ENCODE peak calls at places on chromosomes 5 and 9, in five cellular contexts. Z is cardiac fibroblast, L is fibroblast of lung, V is GM12865, S is astrocyte. B is an unnamed sample.

GRCh38 chr5:566636-567309 is 42.5 kb upstream of the SLC9A3 start:
- DNase-seq in Z (no peak), L (no peak), V (no peak), S (no peak), B (no peak)

GRCh38 chr9:131787838-131788237 is 48.0 kb upstream of the RAPGEF1 start:
- DNase-seq in Z (no peak), L (no peak), V (no peak), S (no peak), B (no peak)

GRCh38 chr9:3124006-3124405 is 280.1 kb upstream of the PUM3 start:
- DNase-seq in Z (no peak), L (no peak), V (no peak), S (no peak), B (no peak)

GRCh38 chr5:13249854-13250253 is 694.6 kb downstream of the DNAH5 start:
- DNase-seq in Z (no peak), L (no peak), V (no peak), S (peak; percentile 71), B (no peak)

GRCh38 chr5:167898361-167899042 is 392.9 kb upstream of the WWC1 start:
- DNase-seq in Z (peak; percentile 7), L (no peak), V (no peak), S (no peak), B (no peak)

GRCh38 chr9:77435688-77436087 is 212.4 kb downstream of the GNA14 start:
- DNase-seq in Z (peak; percentile 83), L (peak; percentile 38), V (no peak), S (peak; percentile 80), B (peak; percentile 20)

GRCh38 chr5:32707394-32707997 is 3.6 kb upstream of the NPR3 start:
- DNase-seq in Z (peak; percentile 57), L (peak; percentile 63), V (peak; percentile 23), S (no peak), B (no peak)

GRCh38 chr5:149205625-149206523 is 64.6 kb downstream of the ABLIM3 start:
- DNase-seq in Z (peak; percentile 94), L (peak; percentile 99), V (no peak), S (peak; percentile 88), B (peak; percentile 71)

GRCh38 chr9:84667571-84668203 is 1.8 kb upstream of the NTRK2 start:
- DNase-seq in Z (peak; percentile 38), L (peak; percentile 26), V (peak; percentile 26), S (peak; percentile 37), B (no peak)

GRCh38 chr5:7397935-7398334 is 2.0 kb downstream of the ADCY2 start:
- DNase-seq in Z (no peak), L (no peak), V (no peak), S (no peak), B (no peak)

GRCh38 chr5:30499402-30499801 is 694.1 kb upstream of the CDH6 start:
- DNase-seq in Z (no peak), L (no peak), V (no peak), S (no peak), B (no peak)

GRCh38 chr5:30501065-30501464 is 692.4 kb upstream of the CDH6 start:
- DNase-seq in Z (no peak), L (no peak), V (no peak), S (no peak), B (no peak)

GRCh38 chr5:30500513-30500912 is 693.0 kb upstream of the CDH6 start:
- DNase-seq in Z (no peak), L (no peak), V (no peak), S (no peak), B (no peak)

GRCh38 chr5:30505014-30505886 is 688.2 kb upstream of the CDH6 start:
- DNase-seq in Z (no peak), L (peak; percentile 8), V (no peak), S (peak; percentile 76), B (no peak)

DNA sequence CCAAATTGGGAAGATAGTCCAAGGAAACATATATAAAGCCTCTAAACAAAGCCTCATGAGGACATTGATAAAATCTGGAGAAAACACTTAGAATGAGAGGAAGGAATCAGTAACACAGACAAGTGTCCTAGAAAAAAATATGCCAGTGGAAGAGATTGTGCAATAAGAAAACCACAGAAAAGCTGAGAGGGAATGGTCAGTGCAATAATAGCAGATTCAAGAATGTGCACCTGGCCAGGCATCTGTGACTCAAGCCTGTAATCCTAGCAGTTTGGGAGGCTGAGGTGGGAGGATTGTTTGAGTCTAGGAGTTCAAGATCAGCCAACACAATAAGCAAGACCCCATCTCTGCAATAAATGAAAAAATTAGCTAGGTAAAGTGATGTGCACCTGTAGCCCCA is 691.2 kb upstream of the CDH6 start:
- DNase-seq in Z (peak; percentile 0), L (peak; percentile 26), V (no peak), S (peak; percentile 79), B (peak; percentile 4)
- H3K4me3 ChIP-seq in Z (no peak overlapping the region), L (no peak overlapping the region), V (no peak overlapping the region), S (no peak overlapping the region), B (no peak overlapping the region)

GRCh38 chr9:136133191-136133958 is 14.7 kb upstream of the TMEM250 start:
- DNase-seq in Z (peak; percentile 27), L (peak; percentile 12), V (no peak), S (no peak), B (no peak)
- H3K4me3 ChIP-seq in Z (peak overlapping the region; percentile 32), L (no peak overlapping the region), V (no peak overlapping the region), S (no peak overlapping the region), B (peak overlapping the region; percentile 47)

GRCh38 chr9:135919318-135919717 is 12.0 kb upstream of the CAMSAP1 start:
- DNase-seq in Z (no peak), L (no peak), V (no peak), S (no peak), B (no peak)

GRCh38 chr9:135923508-135923907 is 16.2 kb upstream of the CAMSAP1 start:
- DNase-seq in Z (no peak), L (no peak), V (no peak), S (no peak), B (no peak)

GRCh38 chr9:135920256-135920930 is 13.0 kb upstream of the CAMSAP1 start:
- DNase-seq in Z (no peak), L (no peak), V (no peak), S (no peak), B (no peak)

GRCh38 chr9:135921749-135922310 is 14.5 kb upstream of the CAMSAP1 start:
- DNase-seq in Z (no peak), L (no peak), V (no peak), S (no peak), B (no peak)

GRCh38 chr9:135920973-135921585 is 13.7 kb upstream of the CAMSAP1 start:
- DNase-seq in Z (no peak), L (no peak), V (no peak), S (no peak), B (no peak)
- H3K4me3 ChIP-seq in Z (no peak overlapping the region), L (no peak overlapping the region), V (no peak overlapping the region), S (no peak overlapping the region), B (no peak overlapping the region)

DNA sequence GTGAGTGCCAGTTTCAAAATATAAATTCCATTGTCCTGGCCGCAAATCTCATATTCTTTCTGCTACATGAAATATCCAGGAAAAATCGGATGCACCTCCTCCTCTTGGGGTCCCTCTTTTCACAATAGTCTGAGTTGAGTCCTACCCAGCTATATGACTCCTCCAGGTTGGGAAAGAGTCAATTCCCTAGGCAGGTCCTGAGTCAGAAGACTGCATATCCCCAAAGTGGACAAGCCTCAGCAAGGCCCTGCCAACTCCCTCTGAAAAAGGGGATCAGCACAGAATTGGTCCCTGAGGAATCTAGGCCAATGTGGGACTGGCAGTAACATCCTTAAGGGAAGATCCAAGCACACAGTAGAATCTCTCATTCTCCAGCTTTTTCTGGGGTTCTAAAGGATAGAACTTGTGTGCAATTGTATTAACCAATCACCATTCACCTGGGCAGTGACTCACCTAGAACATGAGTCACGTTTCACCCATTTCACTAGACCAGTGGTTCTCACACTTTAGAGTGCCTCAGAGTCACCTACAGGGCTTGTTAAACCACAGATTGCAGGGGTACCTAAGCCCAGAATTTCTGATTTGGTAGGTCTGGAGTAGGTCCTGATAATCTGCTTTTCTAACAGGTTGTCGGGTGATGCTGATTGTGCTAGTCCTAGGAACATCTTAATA is 44.7 kb upstream of the TMEM215 start:
- DNase-seq in Z (no peak), L (no peak), V (no peak), S (peak; percentile 11), B (no peak)
- H3K4me3 ChIP-seq in Z (no peak overlapping the region), L (no peak overlapping the region), V (no peak overlapping the region), S (no peak overlapping the region), B (no peak overlapping the region)

GRCh38 chr9:25481377-25481776 is 196.9 kb downstream of the TUSC1 start:
- DNase-seq in Z (no peak), L (no peak), V (no peak), S (no peak), B (no peak)
- H3K4me3 ChIP-seq in Z (no peak overlapping the region), L (no peak overlapping the region), V (no peak overlapping the region), S (no peak overlapping the region), B (no peak overlapping the region)

B was measured in skeletal muscle cell.